ENCODE peak calls at places on chromosomes 7 and 10, in five cellular contexts. G is neural progenitor cell, V is brain microvascular endothelial cell, M is ovary, J is psoas muscle. T is an unnamed sample.

GRCh38 chr10:71780161-71780560 is 6.8 kb upstream of the VSIR start:
- DNase-seq in J (no peak), V (no peak), M (no peak), G (no peak), T (no peak)

GRCh38 chr7:74684473-74684872 is 27.0 kb downstream of the GTF2I start:
- DNase-seq in J (no peak), G (no peak), V (no peak), M (no peak), T (no peak)

GRCh38 chr10:7773845-7774801 is 13.7 kb downstream of the KIN start:
- DNase-seq in J (no peak), V (no peak), G (no peak), M (no peak), T (no peak)

GRCh38 chr7:71682841-71683341 is 550.9 kb downstream of the GALNT17 start:
- DNase-seq in G (peak; percentile 90), M (no peak), J (no peak), V (no peak), T (no peak)

GRCh38 chr7:158705234-158705890 is 758 bp upstream of the NCAPG2 start:
- DNase-seq in G (peak; percentile 18), M (no peak), V (no peak), J (no peak), T (peak; percentile 33)

GRCh38 chr7:43954524-43955228 is 28.4 kb downstream of the UBE2D4 start:
- DNase-seq in V (peak; percentile 74), M (no peak), G (peak; percentile 64), J (no peak), T (peak; percentile 64)

GRCh38 chr7:58086871-58087535 is 637.0 kb downstream of the ZNF716 start:
- DNase-seq in M (no peak), J (peak; percentile 47), G (no peak), V (no peak), T (no peak)

GRCh38 chr7:126605056-126605455 is 647.7 kb downstream of the GRM8 start:
- DNase-seq in V (no peak), G (no peak), M (no peak), J (no peak), T (peak; percentile 34)

DNA sequence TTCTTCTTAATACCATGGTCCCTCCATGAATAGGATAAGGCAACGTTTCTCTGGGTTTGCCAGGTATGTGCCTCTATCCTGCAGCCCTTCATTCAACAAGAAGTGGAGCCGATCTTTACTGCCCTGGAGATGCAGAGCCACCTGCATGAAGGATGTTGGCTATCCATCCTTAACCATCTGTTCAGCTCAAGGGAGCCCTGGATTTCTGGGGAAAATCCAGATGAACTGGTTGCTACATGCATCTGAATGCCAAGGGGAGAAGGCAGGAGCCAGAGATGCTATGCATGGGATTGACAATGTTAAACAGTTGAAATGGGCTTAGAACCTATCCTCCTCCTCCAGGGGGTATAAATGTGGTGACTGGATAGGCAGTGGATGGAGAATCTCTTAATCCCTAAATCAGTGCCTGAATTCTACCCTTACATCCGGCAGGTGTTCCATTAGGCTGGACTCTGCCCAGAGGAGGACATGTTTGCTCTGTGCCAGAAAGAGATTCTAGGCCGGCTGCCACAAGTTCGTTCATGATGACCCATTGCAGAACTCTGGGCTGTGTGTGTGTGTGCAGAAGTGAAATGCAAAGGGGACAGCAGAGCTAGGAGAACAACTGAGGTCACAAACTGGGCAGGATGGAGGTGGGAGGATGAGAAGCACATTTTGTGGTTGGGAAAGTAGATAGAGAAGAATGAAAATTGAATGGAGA is 15.6 kb downstream of the CPED1 start:
- DNase-seq in G (no peak), V (no peak), J (peak; percentile 88), M (peak; percentile 49), T (no peak)
- H3K27ac ChIP-seq in G (no peak overlapping the region), V (no peak overlapping the region), J (peak overlapping the region; percentile 72), M (no peak overlapping the region), T (no peak overlapping the region)

DNA sequence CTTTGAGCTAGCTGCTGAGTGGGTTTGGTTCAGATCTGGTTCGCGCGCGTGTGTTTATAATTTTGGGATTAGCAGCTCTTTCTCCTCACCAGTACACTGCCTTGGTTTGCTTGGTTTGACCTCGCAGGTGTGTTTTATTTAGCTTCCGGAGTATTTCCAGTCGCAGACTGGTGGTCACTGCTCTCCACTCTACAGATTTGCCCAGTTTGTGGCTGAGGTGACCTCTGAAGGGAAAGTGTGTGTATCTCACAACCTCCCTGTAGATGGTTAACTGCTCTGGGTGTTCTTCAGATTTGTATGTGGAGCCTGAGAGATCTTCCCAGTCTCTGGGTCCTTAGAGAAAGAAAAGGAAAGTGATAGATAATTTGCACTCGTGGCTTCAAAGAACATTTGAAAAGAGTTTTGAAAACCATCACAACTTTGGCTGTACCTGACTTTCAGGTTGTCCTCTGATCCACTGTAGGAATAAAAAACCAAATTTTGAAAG is 654 bp downstream of the ZNF277 start:
- DNase-seq in J (no peak), V (no peak), G (no peak), M (no peak), T (peak; percentile 44)
- H3K36me3 ChIP-seq in J (no peaks in the 10 kb centered on the region), V (no peaks in the 10 kb centered on the region), G (no peaks in the 10 kb centered on the region), M (no peaks in the 10 kb centered on the region), T (no peaks in the 10 kb centered on the region)

DNA sequence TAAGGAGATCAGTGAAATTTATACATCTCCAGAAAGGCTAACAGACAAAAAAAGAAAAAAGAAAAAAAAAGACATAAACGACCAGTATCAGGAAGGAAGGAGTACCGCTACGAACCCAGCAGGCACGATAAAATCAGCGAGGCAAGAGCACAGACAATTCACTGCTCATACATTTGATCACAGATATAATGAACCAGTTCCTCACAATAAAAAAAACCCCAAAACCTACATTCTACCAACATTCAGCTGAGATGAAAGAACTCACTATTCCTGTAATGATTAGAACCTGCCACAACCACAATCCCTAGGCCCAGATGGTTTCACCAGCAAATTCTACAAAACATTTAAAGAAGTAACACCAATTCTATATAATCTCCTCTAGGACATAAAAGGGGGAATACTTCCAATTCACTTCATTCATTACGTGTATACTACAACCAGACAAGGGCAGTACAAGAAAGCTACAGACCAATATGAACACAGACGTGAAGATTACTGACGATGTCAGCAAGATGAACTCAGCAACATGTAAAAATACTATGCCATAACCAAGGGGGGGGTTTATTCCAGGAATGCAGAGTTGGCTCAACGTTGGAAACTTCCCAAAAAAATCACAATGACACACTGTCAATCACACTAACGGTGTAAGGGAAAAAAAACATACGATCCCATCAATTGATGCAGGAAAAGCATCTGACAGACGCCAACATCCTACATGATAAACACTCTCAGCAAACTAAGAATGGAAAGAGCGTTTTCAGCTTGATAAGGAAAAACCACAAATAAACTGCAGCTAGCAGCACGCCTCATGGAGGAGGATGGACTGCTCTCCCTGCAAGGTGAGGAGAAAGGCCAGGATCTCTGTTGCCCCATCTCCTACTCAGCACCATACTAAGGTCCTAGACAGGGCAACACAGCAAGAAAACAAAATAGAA is 256.2 kb downstream of the ELFN1 start:
- DNase-seq in M (no peak), G (no peak), V (no peak), J (no peak), T (no peak)
- H3K4me3 ChIP-seq in M (no peak overlapping the region), G (no peak overlapping the region), V (no peak overlapping the region), J (no peak overlapping the region), T (no peak overlapping the region)

GRCh38 chr10:47182934-47183725 is 116.9 kb upstream of the GDF10 start:
- DNase-seq in J (no peak), M (no peak), V (no peak), G (no peak), T (no peak)
- H3K27ac ChIP-seq in J (peak overlapping the region; percentile 16), M (no peak overlapping the region), V (no peak overlapping the region), G (no peak overlapping the region), T (no peak overlapping the region)